ENCODE peak calls at places on chromosomes 7 and 10, in seven cellular contexts. One of them, this sample, is unnamed.

GRCh38 chr10:132942101-132942739 is at the start of gene CFAP46:
- DNase-seq in psoas muscle: peak
- DNase-seq in tibial nerve: peak
- DNase-seq in endothelial cell: peak
- DNase-seq in esophagus muscularis mucosa: no peak
- DNase-seq in GM13976: peak
- DNase-seq in OCI-LY7: no peak
- DNase-seq in this sample: peak

GRCh38 chr10:128078136-128078969 is 47.9 kb downstream of the MKI67 start:
- DNase-seq in psoas muscle: no peak
- DNase-seq in tibial nerve: no peak
- DNase-seq in endothelial cell: peak
- DNase-seq in esophagus muscularis mucosa: no peak
- DNase-seq in GM13976: peak
- DNase-seq in OCI-LY7: peak
- DNase-seq in this sample: peak

GRCh38 chr10:10320981-10321380 is 696.7 kb upstream of the CELF2 start:
- DNase-seq in psoas muscle: no peak
- DNase-seq in tibial nerve: no peak
- DNase-seq in endothelial cell: no peak
- DNase-seq in esophagus muscularis mucosa: no peak
- DNase-seq in GM13976: no peak
- DNase-seq in OCI-LY7: no peak
- DNase-seq in this sample: no peak

GRCh38 chr10:108439397-108439796 is 1274.9 kb upstream of the SORCS1 start:
- DNase-seq in psoas muscle: no peak
- DNase-seq in tibial nerve: no peak
- DNase-seq in endothelial cell: no peak
- DNase-seq in esophagus muscularis mucosa: no peak
- DNase-seq in GM13976: no peak
- DNase-seq in OCI-LY7: no peak
- DNase-seq in this sample: no peak

GRCh38 chr7:87648316-87648715 is 20.1 kb downstream of the RUNDC3B start:
- DNase-seq in psoas muscle: no peak
- DNase-seq in tibial nerve: no peak
- DNase-seq in endothelial cell: no peak
- DNase-seq in esophagus muscularis mucosa: no peak
- DNase-seq in GM13976: no peak
- DNase-seq in OCI-LY7: no peak
- DNase-seq in this sample: no peak

GRCh38 chr7:93861325-93861949 is 29.1 kb downstream of the TFPI2 start:
- DNase-seq in psoas muscle: no peak
- DNase-seq in tibial nerve: no peak
- DNase-seq in endothelial cell: no peak
- DNase-seq in esophagus muscularis mucosa: no peak
- DNase-seq in GM13976: no peak
- DNase-seq in OCI-LY7: peak
- DNase-seq in this sample: no peak

GRCh38 chr10:102342462-102342861 is 53.0 kb upstream of the NFKB2 start:
- DNase-seq in psoas muscle: no peak
- DNase-seq in tibial nerve: no peak
- DNase-seq in endothelial cell: no peak
- DNase-seq in esophagus muscularis mucosa: no peak
- DNase-seq in GM13976: no peak
- DNase-seq in OCI-LY7: no peak
- DNase-seq in this sample: no peak

GRCh38 chr7:157124655-157125054 is 14.1 kb upstream of the UBE3C start:
- DNase-seq in psoas muscle: no peak
- DNase-seq in tibial nerve: no peak
- DNase-seq in endothelial cell: no peak
- DNase-seq in esophagus muscularis mucosa: no peak
- DNase-seq in GM13976: no peak
- DNase-seq in OCI-LY7: no peak
- DNase-seq in this sample: no peak

GRCh38 chr10:22640351-22640750 is 74.0 kb downstream of the PIP4K2A start:
- DNase-seq in psoas muscle: no peak
- DNase-seq in tibial nerve: no peak
- DNase-seq in endothelial cell: no peak
- DNase-seq in esophagus muscularis mucosa: no peak
- DNase-seq in GM13976: no peak
- DNase-seq in OCI-LY7: no peak
- DNase-seq in this sample: no peak

GRCh38 chr7:137848095-137848494 is 1.3 kb upstream of the DGKI start:
- DNase-seq in psoas muscle: no peak
- DNase-seq in tibial nerve: no peak
- DNase-seq in endothelial cell: no peak
- DNase-seq in esophagus muscularis mucosa: no peak
- DNase-seq in GM13976: no peak
- DNase-seq in OCI-LY7: no peak
- DNase-seq in this sample: no peak

GRCh38 chr7:107387077-107387476 is 82.8 kb upstream of the GPR22 start:
- DNase-seq in psoas muscle: peak
- DNase-seq in tibial nerve: no peak
- DNase-seq in endothelial cell: peak
- DNase-seq in esophagus muscularis mucosa: no peak
- DNase-seq in GM13976: no peak
- DNase-seq in OCI-LY7: no peak
- DNase-seq in this sample: no peak

GRCh38 chr7:4667776-4668509 is 14.2 kb upstream of the FOXK1 start:
- DNase-seq in psoas muscle: no peak
- DNase-seq in tibial nerve: no peak
- DNase-seq in endothelial cell: no peak
- DNase-seq in esophagus muscularis mucosa: no peak
- DNase-seq in GM13976: no peak
- DNase-seq in OCI-LY7: no peak
- DNase-seq in this sample: no peak

GRCh38 chr7:24354456-24354855 is 70.5 kb downstream of the NPY start:
- DNase-seq in psoas muscle: no peak
- DNase-seq in tibial nerve: no peak
- DNase-seq in endothelial cell: no peak
- DNase-seq in esophagus muscularis mucosa: peak
- DNase-seq in GM13976: no peak
- DNase-seq in OCI-LY7: no peak
- DNase-seq in this sample: no peak

GRCh38 chr7:19397917-19398316 is 252.7 kb upstream of the FERD3L start:
- DNase-seq in psoas muscle: no peak
- DNase-seq in tibial nerve: no peak
- DNase-seq in endothelial cell: no peak
- DNase-seq in esophagus muscularis mucosa: no peak
- DNase-seq in GM13976: peak
- DNase-seq in OCI-LY7: no peak
- DNase-seq in this sample: no peak

GRCh38 chr7:155644971-155645509 is 579 bp downstream of the RBM33 start:
- DNase-seq in psoas muscle: peak
- DNase-seq in tibial nerve: peak
- DNase-seq in endothelial cell: no peak
- DNase-seq in esophagus muscularis mucosa: no peak
- DNase-seq in GM13976: peak
- DNase-seq in OCI-LY7: peak
- DNase-seq in this sample: peak

GRCh38 chr10:132518572-132519381 is 18.8 kb upstream of the INPP5A start:
- DNase-seq in psoas muscle: no peak
- DNase-seq in tibial nerve: no peak
- DNase-seq in endothelial cell: peak
- DNase-seq in esophagus muscularis mucosa: no peak
- DNase-seq in GM13976: peak
- DNase-seq in OCI-LY7: no peak
- DNase-seq in this sample: peak

GRCh38 chr10:80855348-80855971 is 317.8 kb downstream of the SH2D4B start:
- DNase-seq in psoas muscle: no peak
- DNase-seq in tibial nerve: no peak
- DNase-seq in endothelial cell: peak
- DNase-seq in esophagus muscularis mucosa: no peak
- DNase-seq in GM13976: peak
- DNase-seq in OCI-LY7: peak
- DNase-seq in this sample: no peak

GRCh38 chr10:109633846-109634245 is 289.5 kb downstream of the XPNPEP1 start:
- DNase-seq in psoas muscle: no peak
- DNase-seq in tibial nerve: no peak
- DNase-seq in endothelial cell: no peak
- DNase-seq in esophagus muscularis mucosa: no peak
- DNase-seq in GM13976: no peak
- DNase-seq in OCI-LY7: peak
- DNase-seq in this sample: no peak

GRCh38 chr10:102312683-102313082 is 67.4 kb downstream of the GBF1 start:
- DNase-seq in psoas muscle: no peak
- DNase-seq in tibial nerve: no peak
- DNase-seq in endothelial cell: no peak
- DNase-seq in esophagus muscularis mucosa: no peak
- DNase-seq in GM13976: no peak
- DNase-seq in OCI-LY7: no peak
- DNase-seq in this sample: no peak

GRCh38 chr10:131850490-131850880 is 50.3 kb upstream of the PPP2R2D start:
- DNase-seq in psoas muscle: no peak
- DNase-seq in tibial nerve: no peak
- DNase-seq in endothelial cell: no peak
- DNase-seq in esophagus muscularis mucosa: no peak
- DNase-seq in GM13976: no peak
- DNase-seq in OCI-LY7: no peak
- DNase-seq in this sample: no peak

GRCh38 chr7:132508724-132509348 is 67.4 kb downstream of the PLXNA4 start:
- DNase-seq in psoas muscle: no peak
- DNase-seq in tibial nerve: no peak
- DNase-seq in endothelial cell: no peak
- DNase-seq in esophagus muscularis mucosa: no peak
- DNase-seq in GM13976: no peak
- DNase-seq in OCI-LY7: no peak
- DNase-seq in this sample: no peak

GRCh38 chr7:65216469-65216868 is 157.2 kb upstream of the ZNF92 start:
- DNase-seq in psoas muscle: no peak
- DNase-seq in tibial nerve: peak
- DNase-seq in endothelial cell: peak
- DNase-seq in esophagus muscularis mucosa: no peak
- DNase-seq in GM13976: peak
- DNase-seq in OCI-LY7: peak
- DNase-seq in this sample: peak

GRCh38 chr10:46557319-46558140 is 1.1 kb upstream of the GPRIN2 start:
- DNase-seq in psoas muscle: no peak
- DNase-seq in tibial nerve: peak
- DNase-seq in endothelial cell: peak
- DNase-seq in esophagus muscularis mucosa: no peak
- DNase-seq in GM13976: no peak
- DNase-seq in OCI-LY7: no peak
- DNase-seq in this sample: no peak

GRCh38 chr7:138151731-138152577 is 75.7 kb downstream of the AKR1D1 start:
- DNase-seq in psoas muscle: no peak
- DNase-seq in tibial nerve: peak
- DNase-seq in endothelial cell: no peak
- DNase-seq in esophagus muscularis mucosa: no peak
- DNase-seq in GM13976: no peak
- DNase-seq in OCI-LY7: no peak
- DNase-seq in this sample: no peak

GRCh38 chr10:59677253-59677831 is 32.3 kb downstream of the SLC16A9 start:
- DNase-seq in psoas muscle: no peak
- DNase-seq in tibial nerve: no peak
- DNase-seq in endothelial cell: no peak
- DNase-seq in esophagus muscularis mucosa: no peak
- DNase-seq in GM13976: no peak
- DNase-seq in OCI-LY7: no peak
- DNase-seq in this sample: no peak

GRCh38 chr7:47610506-47611044 is 28.7 kb upstream of the TNS3 start:
- DNase-seq in psoas muscle: no peak
- DNase-seq in tibial nerve: peak
- DNase-seq in endothelial cell: no peak
- DNase-seq in esophagus muscularis mucosa: no peak
- DNase-seq in GM13976: no peak
- DNase-seq in OCI-LY7: no peak
- DNase-seq in this sample: no peak

GRCh38 chr7:98627062-98627790 is 10.1 kb downstream of the NPTX2 start:
- DNase-seq in psoas muscle: no peak
- DNase-seq in tibial nerve: no peak
- DNase-seq in endothelial cell: no peak
- DNase-seq in esophagus muscularis mucosa: no peak
- DNase-seq in GM13976: no peak
- DNase-seq in OCI-LY7: no peak
- DNase-seq in this sample: no peak

GRCh38 chr7:43727494-43727893 is 1.8 kb downstream of the COA1 start:
- DNase-seq in psoas muscle: no peak
- DNase-seq in tibial nerve: no peak
- DNase-seq in endothelial cell: no peak
- DNase-seq in esophagus muscularis mucosa: no peak
- DNase-seq in GM13976: no peak
- DNase-seq in OCI-LY7: no peak
- DNase-seq in this sample: no peak
- TF ChIP-seq CTCF in psoas muscle: no peak
- TF ChIP-seq CTCF in tibial nerve: no peak
- TF ChIP-seq CTCF in endothelial cell: no peak
- TF ChIP-seq CTCF in esophagus muscularis mucosa: no peak
- TF ChIP-seq CTCF in GM13976: no peak
- TF ChIP-seq CTCF in OCI-LY7: peak
- TF ChIP-seq CTCF in this sample: no peak

DNA sequence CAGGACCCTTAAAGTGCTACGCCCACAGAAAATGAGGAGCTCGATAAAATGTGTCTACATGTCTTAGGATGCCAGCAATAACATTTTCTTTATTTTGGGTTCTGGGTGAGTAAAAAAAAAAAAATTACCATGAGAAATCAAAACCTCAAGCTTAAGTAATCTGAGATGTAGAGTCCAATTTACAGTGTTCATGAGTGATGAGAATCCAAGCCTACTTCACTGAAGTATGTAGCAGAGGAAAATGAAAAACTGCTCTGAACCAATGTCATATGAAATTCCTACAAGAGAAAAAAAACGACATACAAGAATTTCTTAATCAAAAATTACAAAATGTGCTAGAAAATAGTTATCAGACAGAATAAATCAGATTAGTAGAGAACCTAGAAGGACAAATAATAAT is 274.4 kb downstream of the HTR7 start:
- DNase-seq in psoas muscle: no peak
- DNase-seq in tibial nerve: no peak
- DNase-seq in endothelial cell: no peak
- DNase-seq in esophagus muscularis mucosa: no peak
- DNase-seq in GM13976: no peak
- DNase-seq in OCI-LY7: no peak
- DNase-seq in this sample: no peak
- TF ChIP-seq CTCF in psoas muscle: no peak
- TF ChIP-seq CTCF in tibial nerve: no peak
- TF ChIP-seq CTCF in endothelial cell: no peak
- TF ChIP-seq CTCF in esophagus muscularis mucosa: no peak
- TF ChIP-seq CTCF in GM13976: no peak
- TF ChIP-seq CTCF in OCI-LY7: no peak
- TF ChIP-seq CTCF in this sample: no peak

GRCh38 chr10:117165557-117166419 is 27.7 kb upstream of the VAX1 start:
- DNase-seq in psoas muscle: peak
- DNase-seq in tibial nerve: no peak
- DNase-seq in endothelial cell: peak
- DNase-seq in esophagus muscularis mucosa: no peak
- DNase-seq in GM13976: peak
- DNase-seq in OCI-LY7: no peak
- DNase-seq in this sample: peak
- TF ChIP-seq CTCF in psoas muscle: peak
- TF ChIP-seq CTCF in tibial nerve: peak
- TF ChIP-seq CTCF in endothelial cell: peak
- TF ChIP-seq CTCF in esophagus muscularis mucosa: peak
- TF ChIP-seq CTCF in GM13976: no peak
- TF ChIP-seq CTCF in OCI-LY7: no peak
- TF ChIP-seq CTCF in this sample: peak

DNA sequence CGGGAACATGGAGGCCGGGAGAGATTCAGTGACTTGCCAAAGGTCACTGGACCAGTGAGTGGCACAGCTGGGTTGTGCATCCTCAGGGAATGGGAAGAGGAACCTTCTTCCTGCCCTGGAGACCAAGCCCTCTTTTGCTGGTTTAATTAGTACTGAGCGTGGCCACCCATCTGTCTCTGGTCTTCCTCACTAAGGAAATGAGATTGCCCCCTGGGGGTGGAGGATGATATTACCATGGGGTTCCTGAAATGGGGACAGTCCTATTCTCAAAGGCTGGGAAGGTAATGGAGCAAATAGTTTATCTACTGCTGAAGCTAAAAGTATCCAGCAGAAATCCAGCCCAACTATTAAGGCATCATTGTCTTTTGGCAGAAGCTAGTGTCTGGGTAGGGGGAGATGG is 98.6 kb upstream of the FGFR2 start:
- DNase-seq in psoas muscle: no peak
- DNase-seq in tibial nerve: no peak
- DNase-seq in endothelial cell: peak
- DNase-seq in esophagus muscularis mucosa: no peak
- DNase-seq in GM13976: peak
- DNase-seq in OCI-LY7: peak
- DNase-seq in this sample: peak
- TF ChIP-seq CTCF in psoas muscle: no peak
- TF ChIP-seq CTCF in tibial nerve: no peak
- TF ChIP-seq CTCF in endothelial cell: peak
- TF ChIP-seq CTCF in esophagus muscularis mucosa: peak
- TF ChIP-seq CTCF in GM13976: peak
- TF ChIP-seq CTCF in OCI-LY7: peak
- TF ChIP-seq CTCF in this sample: peak